ENCODE peak calls at places on chromosomes 7 and 10, in eight cellular contexts. K is mammary epithelial cell, B is cardiac muscle cell, P is HCT116, Z is heart left ventricle, U is fibroblast of lung, O is substantia nigra, M is adrenal gland. A is an unnamed sample.

GRCh38 chr10:73577788-73578187 is 13.4 kb downstream of the USP54 start:
- DNase-seq in K (peak; percentile 83), B (peak; percentile 83), P (no peak), Z (peak; percentile 78), U (peak; percentile 86), O (peak; percentile 70), M (peak; percentile 65), A (peak; percentile 80)

GRCh38 chr10:119859422-119860258 is 13.0 kb downstream of the MCMBP start:
- DNase-seq in K (peak; percentile 27), B (peak; percentile 61), P (peak; percentile 59), Z (no peak), U (peak; percentile 42), O (no peak), M (no peak), A (no peak)

GRCh38 chr10:43888551-43888950 is 239.9 kb upstream of the ZNF32 start:
- DNase-seq in K (peak; percentile 24), B (no peak), P (no peak), Z (no peak), U (peak; percentile 90), O (no peak), M (no peak), A (no peak)

GRCh38 chr7:36119005-36119711 is 33.9 kb upstream of the EEPD1 start:
- DNase-seq in K (peak; percentile 94), B (no peak), P (no peak), Z (peak; percentile 44), U (peak; percentile 95), O (peak; percentile 6), M (peak; percentile 24), A (no peak)

GRCh38 chr10:76080406-76080805 is 649.0 kb downstream of the LRMDA start:
- DNase-seq in K (peak; percentile 26), B (no peak), P (no peak), Z (no peak), U (peak; percentile 83), O (no peak), M (peak; percentile 50), A (no peak)

GRCh38 chr10:132164801-132165278 is 21.9 kb upstream of the DPYSL4 start:
- DNase-seq in K (no peak), B (no peak), P (no peak), Z (no peak), U (no peak), O (no peak), M (no peak), A (no peak)

GRCh38 chr10:110820321-110820814 is 51.4 kb upstream of the PDCD4 start:
- DNase-seq in K (no peak), B (peak; percentile 64), P (no peak), Z (peak; percentile 77), U (peak; percentile 39), O (peak; percentile 48), M (peak; percentile 71), A (peak; percentile 70)

GRCh38 chr10:43263551-43264323 is 3.1 kb downstream of the RASGEF1A start:
- DNase-seq in K (no peak), B (no peak), P (no peak), Z (no peak), U (no peak), O (no peak), M (no peak), A (peak; percentile 67)

GRCh38 chr7:132815696-132816334 is 239.5 kb upstream of the PLXNA4 start:
- DNase-seq in K (no peak), B (no peak), P (no peak), Z (no peak), U (peak; percentile 42), O (no peak), M (no peak), A (no peak)

GRCh38 chr7:45579386-45579785 is 5.2 kb downstream of the ADCY1 start:
- DNase-seq in K (no peak), B (no peak), P (no peak), Z (no peak), U (no peak), O (no peak), M (no peak), A (no peak)

GRCh38 chr7:142787034-142787768 is 16.4 kb downstream of the PRSS2 start:
- DNase-seq in K (no peak), B (no peak), P (no peak), Z (no peak), U (no peak), O (no peak), M (no peak), A (no peak)
- H3K27ac ChIP-seq in K (no peak overlapping the region), B (no peak overlapping the region), P (no peak overlapping the region), Z (peak overlapping the region; percentile 48), U (no peak overlapping the region), O (no peak overlapping the region), M (no peak overlapping the region), A (no peak overlapping the region)

GRCh38 chr10:114623155-114623554 is 34.9 kb downstream of the ABLIM1 start:
- DNase-seq in K (no peak), B (no peak), P (no peak), Z (no peak), U (no peak), O (no peak), M (no peak), A (no peak)
- H3K27ac ChIP-seq in K (peak overlapping the region; percentile 18), B (no peak overlapping the region), P (peak overlapping the region; percentile 53), Z (peak overlapping the region; percentile 42), U (no peak overlapping the region), O (no peak overlapping the region), M (peak overlapping the region; percentile 74), A (peak overlapping the region; percentile 30)

DNA sequence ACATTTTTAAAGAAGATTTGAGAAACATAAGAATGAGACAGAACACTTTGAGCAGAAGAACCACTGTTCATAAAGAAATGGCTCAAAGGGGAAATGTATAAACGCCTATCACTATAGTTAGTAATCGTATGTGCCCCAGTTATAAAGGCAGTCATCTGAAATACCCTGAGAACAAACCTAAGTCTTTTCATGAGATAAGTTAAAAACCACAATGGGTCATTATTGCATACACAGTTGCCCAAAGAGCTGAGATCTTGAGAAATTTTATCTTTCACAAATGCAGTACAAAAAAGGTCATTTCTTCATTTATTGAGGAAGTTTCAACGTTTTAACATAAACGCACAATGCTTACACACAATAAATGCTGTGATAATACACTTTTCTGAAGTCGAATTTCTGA is 114.5 kb downstream of the MICU1 start:
- DNase-seq in K (no peak), B (no peak), P (no peak), Z (no peak), U (no peak), O (no peak), M (no peak), A (no peak)
- H3K27ac ChIP-seq in K (no peak overlapping the region), B (no peak overlapping the region), P (no peak overlapping the region), Z (no peak overlapping the region), U (no peak overlapping the region), O (no peak overlapping the region), M (no peak overlapping the region), A (no peak overlapping the region)

DNA sequence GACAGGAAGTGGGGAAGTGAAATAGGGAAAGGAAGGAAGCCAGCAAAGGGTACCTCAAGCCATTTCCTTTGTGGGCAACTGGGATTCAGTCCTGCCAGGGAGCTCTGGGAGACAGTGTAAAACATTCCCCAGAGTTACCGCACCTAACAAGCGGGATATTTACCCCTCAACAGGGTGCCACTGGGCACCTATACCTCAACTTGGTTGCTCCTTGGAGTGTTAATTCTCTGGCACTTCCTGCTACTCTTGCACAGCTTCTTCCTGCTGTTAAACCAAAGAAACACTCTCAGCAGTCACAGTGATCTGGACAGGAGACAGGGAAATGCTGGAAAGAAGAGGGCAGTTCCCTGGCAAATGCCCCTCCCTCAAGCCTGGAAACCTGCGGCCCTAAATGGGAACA is 151.3 kb downstream of the REEP3 start:
- DNase-seq in K (no peak), B (no peak), P (no peak), Z (no peak), U (no peak), O (no peak), M (no peak), A (no peak)
- H3K27ac ChIP-seq in K (no peak overlapping the region), B (no peak overlapping the region), P (no peak overlapping the region), Z (peak overlapping the region; percentile 79), U (no peak overlapping the region), O (no peak overlapping the region), M (no peak overlapping the region), A (no peak overlapping the region)

GRCh38 chr7:28155019-28155660 is 25.5 kb downstream of the JAZF1 start:
- DNase-seq in K (no peak), B (no peak), P (no peak), Z (no peak), U (no peak), O (no peak), M (no peak), A (no peak)

GRCh38 chr7:28157311-28157710 is 23.3 kb downstream of the JAZF1 start:
- DNase-seq in K (no peak), B (no peak), P (no peak), Z (no peak), U (peak; percentile 57), O (no peak), M (no peak), A (no peak)

GRCh38 chr7:28157826-28158416 is 22.7 kb downstream of the JAZF1 start:
- DNase-seq in K (no peak), B (no peak), P (no peak), Z (no peak), U (no peak), O (no peak), M (no peak), A (no peak)

GRCh38 chr7:28155964-28156363 is 24.6 kb downstream of the JAZF1 start:
- DNase-seq in K (peak; percentile 77), B (no peak), P (no peak), Z (no peak), U (peak; percentile 83), O (no peak), M (no peak), A (no peak)

GRCh38 chr7:28156401-28156800 is 24.2 kb downstream of the JAZF1 start:
- DNase-seq in K (no peak), B (no peak), P (no peak), Z (no peak), U (no peak), O (no peak), M (no peak), A (no peak)
- H3K27ac ChIP-seq in K (no peak overlapping the region), B (no peak overlapping the region), P (no peak overlapping the region), Z (no peak overlapping the region), U (no peak overlapping the region), O (peak overlapping the region; percentile 52), M (no peak overlapping the region), A (no peak overlapping the region)

GRCh38 chr7:135768990-135769389 is 20.4 kb upstream of the FAM180A start:
- DNase-seq in K (no peak), B (no peak), P (no peak), Z (no peak), U (no peak), O (peak; percentile 53), M (no peak), A (no peak)

GRCh38 chr7:135770139-135770710 is 21.6 kb upstream of the FAM180A start:
- DNase-seq in K (peak; percentile 13), B (no peak), P (no peak), Z (no peak), U (no peak), O (no peak), M (no peak), A (no peak)

GRCh38 chr7:135768467-135768866 is 19.9 kb upstream of the FAM180A start:
- DNase-seq in K (no peak), B (peak; percentile 73), P (no peak), Z (no peak), U (no peak), O (no peak), M (no peak), A (no peak)

GRCh38 chr7:135768064-135768463 is 19.5 kb upstream of the FAM180A start:
- DNase-seq in K (no peak), B (no peak), P (no peak), Z (no peak), U (no peak), O (no peak), M (no peak), A (no peak)

GRCh38 chr7:135769403-135769802 is 20.8 kb upstream of the FAM180A start:
- DNase-seq in K (no peak), B (no peak), P (no peak), Z (no peak), U (no peak), O (peak; percentile 41), M (no peak), A (peak; percentile 51)
- H3K27ac ChIP-seq in K (no peak overlapping the region), B (no peak overlapping the region), P (no peak overlapping the region), Z (peak overlapping the region; percentile 71), U (no peak overlapping the region), O (no peak overlapping the region), M (no peak overlapping the region), A (peak overlapping the region; percentile 68)

A was measured in aorta.